ENCODE peak calls at places on chromosomes 5 and 9, in eight cellular contexts. F, D, O, C, S, M, N and H are unnamed samples. For H3K9me3, the result is how much of the 10 kb centered on the place peaks cover.

GRCh38 chr5:20536339-20536738 is 548.3 kb upstream of the CDH18 start:
- DNase-seq in C (no peak), D (no peak), N (no peak), F (no peak), S (no peak), M (no peak), O (no peak), H (no peak)

GRCh38 chr5:75640395-75640794 is 29.1 kb downstream of the ANKDD1B start:
- DNase-seq in D (no peak), N (no peak), M (no peak), F (peak), C (peak), O (no peak), S (no peak), H (no peak)

GRCh38 chr9:96022445-96023031 is 147.0 kb downstream of the ERCC6L2 start:
- DNase-seq in S (no peak), F (no peak), N (peak), D (peak), O (peak), C (no peak), M (no peak), H (peak)

GRCh38 chr9:93122721-93123221 is 11.3 kb downstream of the NINJ1 start:
- DNase-seq in D (peak), F (no peak), N (peak), S (peak), O (peak), C (no peak), M (no peak), H (no peak)

GRCh38 chr5:56172225-56172624 is 60.9 kb downstream of the ANKRD55 start:
- DNase-seq in S (no peak), N (no peak), M (no peak), O (no peak), D (no peak), C (peak), F (peak), H (no peak)

GRCh38 chr5:173001229-173001841 is 17.8 kb downstream of the ATP6V0E1 start:
- DNase-seq in C (no peak), D (no peak), N (no peak), M (no peak), F (no peak), S (no peak), O (no peak), H (no peak)

GRCh38 chr5:100479079-100479688 is 56.0 kb upstream of the FAM174A start:
- DNase-seq in C (peak), O (no peak), M (peak), F (peak), D (no peak), S (no peak), N (no peak), H (no peak)

GRCh38 chr5:19002111-19002510 is 985.9 kb downstream of the CDH18 start:
- DNase-seq in F (no peak), S (no peak), D (no peak), C (no peak), M (no peak), N (no peak), O (no peak), H (no peak)

GRCh38 chr5:110925398-110925797 is 146.1 kb upstream of the TSLP start:
- DNase-seq in N (no peak), F (peak), O (no peak), M (no peak), S (no peak), D (no peak), C (peak), H (no peak)

GRCh38 chr9:22142681-22143080 is 133.6 kb upstream of the CDKN2B start:
- DNase-seq in D (no peak), S (no peak), N (no peak), F (peak), M (no peak), O (no peak), C (peak), H (no peak)

GRCh38 chr9:78314953-78315870 is 18.3 kb downstream of the PSAT1 start:
- DNase-seq in F (peak), N (no peak), C (peak), S (no peak), M (no peak), O (no peak), D (no peak), H (no peak)

GRCh38 chr5:121797677-121798518 is 53.8 kb upstream of the FTMT start:
- DNase-seq in S (no peak), C (no peak), N (no peak), O (no peak), F (no peak), D (no peak), M (no peak), H (no peak)

DNA sequence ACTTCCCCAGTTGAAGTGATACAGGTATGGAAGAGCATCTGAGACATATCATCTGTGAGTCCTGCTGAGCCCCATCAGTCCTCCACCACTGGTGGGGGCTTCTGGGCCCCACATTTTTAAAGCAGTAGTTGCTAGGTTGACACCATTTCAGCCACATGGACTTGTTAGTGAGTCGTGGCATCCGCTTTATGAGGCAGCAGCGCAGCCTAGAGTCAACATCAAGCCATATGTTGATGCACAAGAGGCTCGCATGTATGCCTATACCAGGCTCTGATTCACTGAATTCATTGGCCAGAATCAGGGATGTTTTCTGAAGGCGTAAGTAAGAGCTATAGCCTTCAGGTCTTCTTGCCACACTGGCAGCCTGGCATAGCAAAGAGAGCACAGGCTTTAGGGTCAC is 26.8 kb downstream of the ZNF346 start:
- DNase-seq in S (no peak), O (no peak), C (no peak), N (no peak), D (no peak), F (no peak), M (no peak), H (no peak)
- H3K4me3 ChIP-seq in S (no peak), O (no peak), C (no peak), N (no peak), D (no peak), F (no peak), M (no peak), H (no peak)

DNA sequence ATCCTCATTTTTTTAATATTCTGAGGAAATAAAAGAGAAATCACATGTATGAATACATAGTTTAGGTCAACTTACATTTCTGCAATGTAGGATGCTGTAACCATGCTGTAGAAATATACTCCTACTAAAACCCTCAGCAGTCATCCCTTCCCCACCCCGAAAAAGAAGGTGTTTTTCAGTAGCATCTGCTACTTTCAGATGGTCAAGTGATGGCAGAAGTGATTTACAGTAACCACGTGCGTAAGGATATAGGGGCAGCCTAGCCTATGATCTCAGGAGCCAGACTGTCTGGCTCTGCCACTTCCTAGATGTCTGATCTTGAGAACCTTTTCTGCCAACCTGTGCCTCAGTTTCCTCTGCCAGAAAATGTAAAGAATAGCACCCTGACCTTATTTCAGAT is 26.0 kb upstream of the SYK start:
- DNase-seq in D (no peak), N (no peak), S (no peak), C (no peak), M (peak), O (no peak), F (no peak), H (no peak)
- H3K9me3 ChIP-seq in D (under half), N (under half), S (under half), C (under half), M (under half), O (under half), F (under half), H (under half)

GRCh38 chr9:88772602-88773001 is 218.7 kb upstream of the S1PR3 start:
- DNase-seq in C (no peak), S (no peak), M (no peak), D (no peak), F (no peak), N (no peak), O (no peak), H (no peak)
- H3K4me3 ChIP-seq in C (no peak), S (no peak), M (no peak), D (no peak), F (no peak), N (no peak), O (no peak), H (no peak)

GRCh38 chr5:141359790-141360426 is at the start of gene PCDHGB2:
- DNase-seq in S (no peak), C (peak), M (peak), O (no peak), F (peak), D (no peak), N (no peak), H (no peak)

GRCh38 chr5:141360685-141361084 is 891 bp downstream of the PCDHGB2 start:
- DNase-seq in D (no peak), C (no peak), M (no peak), F (no peak), S (no peak), O (no peak), N (no peak), H (no peak)

GRCh38 chr5:141362719-141363118 is 1.2 kb upstream of the PCDHGA5 start:
- DNase-seq in O (no peak), F (no peak), C (no peak), D (no peak), M (peak), N (no peak), S (no peak), H (no peak)

GRCh38 chr5:141366016-141366896 is 2.3 kb downstream of the PCDHGA5 start:
- DNase-seq in D (no peak), M (no peak), C (no peak), S (no peak), F (no peak), N (no peak), O (no peak), H (no peak)

DNA sequence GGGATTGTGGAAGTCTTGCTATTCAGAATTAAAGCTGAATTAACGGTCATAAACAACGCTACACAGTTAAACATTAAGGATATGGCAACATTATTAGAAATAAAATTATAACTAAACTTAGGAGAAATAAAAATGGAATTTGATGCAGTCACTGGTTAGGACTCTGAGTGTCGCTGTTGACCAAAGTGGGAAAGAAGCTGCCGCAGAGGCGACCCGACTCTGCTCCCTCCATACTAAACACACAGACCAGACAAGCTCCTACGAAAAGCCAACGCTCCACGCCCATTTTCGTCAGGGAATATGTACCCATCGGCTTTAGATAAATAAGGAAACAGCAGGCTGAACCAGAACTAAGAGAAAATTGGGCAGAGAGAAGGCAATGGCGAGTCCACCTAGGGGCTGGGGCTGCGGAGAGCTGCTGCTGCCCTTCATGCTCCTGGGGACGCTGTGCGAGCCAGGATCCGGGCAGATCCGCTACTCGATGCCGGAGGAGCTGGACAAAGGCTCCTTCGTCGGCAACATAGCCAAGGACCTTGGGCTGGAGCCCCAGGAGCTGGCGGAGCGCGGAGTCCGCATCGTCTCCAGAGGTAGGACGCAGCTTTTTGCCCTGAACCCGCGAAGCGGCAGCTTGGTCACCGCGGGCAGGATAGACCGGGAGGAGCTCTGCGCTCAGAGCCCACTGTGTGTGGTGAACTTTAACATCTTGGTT is at the start of gene PCDHGA5:
- DNase-seq in C (peak), S (no peak), D (no peak), N (no peak), O (no peak), F (peak), M (no peak), H (no peak)
- H3K9me3 ChIP-seq in C (under half), S (under half), D (half or more), N (half or more), O (half or more), F (half or more), M (under half), H (under half)

GRCh38 chr9:80134487-80134886 is 562.7 kb downstream of the TLE4 start:
- DNase-seq in F (no peak), C (no peak), O (peak), D (no peak), M (no peak), S (no peak), N (no peak), H (no peak)
- H3K4me3 ChIP-seq in F (no peak), C (no peak), O (no peak), D (no peak), M (no peak), S (no peak), N (no peak), H (no peak)